ENCODE peak calls at places on chromosomes 5 and 9, in four cellular contexts. A is WTC11, N is dorsolateral prefrontal cortex, P is psoas muscle. X is an unnamed sample.

GRCh38 chr9:38360880-38361836 is 31.3 kb upstream of the ALDH1B1 start:
- DNase-seq in A (no peak), N (no peak), P (no peak), X (no peak)

GRCh38 chr9:129868571-129869486 is 33.6 kb downstream of the USP20 start:
- DNase-seq in A (no peak), N (no peak), P (peak; percentile 58), X (no peak)

GRCh38 chr9:120855827-120856636 is 13.3 kb upstream of the PSMD5 start:
- DNase-seq in A (no peak), N (no peak), P (no peak), X (no peak)

GRCh38 chr5:81097733-81098132 is 135.4 kb upstream of the CKMT2 start:
- DNase-seq in A (no peak), N (no peak), P (no peak), X (no peak)

GRCh38 chr9:14768561-14769234 is 46.2 kb upstream of the CER1 start:
- DNase-seq in A (peak; percentile 18), N (no peak), P (no peak), X (peak; percentile 34)

GRCh38 chr9:110115868-110116542 is 92.0 kb downstream of the C9orf152 start:
- DNase-seq in A (no peak), N (no peak), P (no peak), X (no peak)

GRCh38 chr5:109239501-109239900 is 170.3 kb downstream of the PJA2 start:
- DNase-seq in A (no peak), N (no peak), P (no peak), X (no peak)

GRCh38 chr9:135376511-135377173 is 102.9 kb upstream of the PPP1R26 start:
- DNase-seq in A (no peak), N (no peak), P (no peak), X (no peak)

GRCh38 chr9:76988941-76989340 is 30.5 kb upstream of the FOXB2 start:
- DNase-seq in A (no peak), N (no peak), P (no peak), X (no peak)

GRCh38 chr5:107808671-107809137 is 138.0 kb upstream of the EFNA5 start:
- DNase-seq in A (peak; percentile 85), N (no peak), P (no peak), X (no peak)

GRCh38 chr5:15885156-15885555 is 294.4 kb downstream of the MARCHF11 start:
- DNase-seq in A (no peak), N (no peak), P (no peak), X (no peak)

GRCh38 chr9:114968710-114969109 is 38.3 kb upstream of the TNFSF8 start:
- DNase-seq in A (no peak), N (no peak), P (no peak), X (no peak)

GRCh38 chr9:36389590-36389989 is 10.5 kb downstream of the RNF38 start:
- DNase-seq in A (no peak), N (no peak), P (no peak), X (no peak)

GRCh38 chr5:103744159-103744558 is 181.6 kb upstream of the NUDT12 start:
- DNase-seq in A (no peak), N (no peak), P (no peak), X (no peak)

GRCh38 chr5:7073666-7074065 is 322.3 kb upstream of the ADCY2 start:
- DNase-seq in A (no peak), N (no peak), P (no peak), X (no peak)

GRCh38 chr9:79581794-79582193 is 10.0 kb downstream of the TLE4 start:
- DNase-seq in A (no peak), N (no peak), P (no peak), X (no peak)

GRCh38 chr9:36357639-36358038 is 42.4 kb downstream of the RNF38 start:
- DNase-seq in A (no peak), N (no peak), P (no peak), X (no peak)

GRCh38 chr5:107736608-107737007 is 65.9 kb upstream of the EFNA5 start:
- DNase-seq in A (no peak), N (no peak), P (no peak), X (no peak)

GRCh38 chr5:181160144-181160754 is 12.9 kb downstream of the OR2V2 start:
- DNase-seq in A (peak; percentile 74), N (peak; percentile 68), P (peak; percentile 81), X (no peak)

GRCh38 chr5:145780961-145781360 is 54.2 kb downstream of the PRELID2 start:
- DNase-seq in A (no peak), N (no peak), P (no peak), X (no peak)

DNA sequence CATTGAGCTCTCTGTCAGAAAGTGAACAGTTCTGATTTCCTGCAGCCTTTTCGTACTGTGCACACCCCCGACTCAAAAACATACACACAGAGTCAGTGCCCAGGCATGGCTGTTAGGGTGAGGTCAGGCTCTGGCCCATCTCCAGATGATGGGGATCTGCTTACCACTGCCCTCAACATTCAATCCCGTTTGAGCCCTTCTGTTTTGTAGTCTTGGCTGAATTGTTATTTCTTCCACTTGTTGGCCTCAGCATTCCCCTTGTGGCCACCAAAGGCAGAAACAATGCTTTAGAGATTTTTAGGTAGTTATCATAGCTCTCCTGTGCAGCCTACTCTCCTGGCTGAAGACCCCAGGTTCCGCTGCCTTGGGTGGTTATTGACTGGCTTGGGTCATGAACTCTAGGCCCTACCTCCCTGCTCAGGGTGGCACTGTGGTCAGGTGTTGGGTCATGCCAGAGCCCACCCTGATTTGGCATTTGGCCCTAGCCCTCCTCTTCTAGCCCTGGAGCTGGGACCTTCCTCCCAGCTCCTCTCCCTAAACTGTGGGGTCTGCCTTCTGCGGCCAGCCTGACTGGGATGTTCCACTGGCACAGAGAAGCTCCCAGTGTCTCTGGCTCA is 7.8 kb upstream of the MYOZ3 start:
- DNase-seq in A (no peak), N (no peak), P (no peak), X (no peak)
- TF ChIP-seq CTCF in A (no peak), N (no peak), P (peak; percentile 6), X (no peak)

DNA sequence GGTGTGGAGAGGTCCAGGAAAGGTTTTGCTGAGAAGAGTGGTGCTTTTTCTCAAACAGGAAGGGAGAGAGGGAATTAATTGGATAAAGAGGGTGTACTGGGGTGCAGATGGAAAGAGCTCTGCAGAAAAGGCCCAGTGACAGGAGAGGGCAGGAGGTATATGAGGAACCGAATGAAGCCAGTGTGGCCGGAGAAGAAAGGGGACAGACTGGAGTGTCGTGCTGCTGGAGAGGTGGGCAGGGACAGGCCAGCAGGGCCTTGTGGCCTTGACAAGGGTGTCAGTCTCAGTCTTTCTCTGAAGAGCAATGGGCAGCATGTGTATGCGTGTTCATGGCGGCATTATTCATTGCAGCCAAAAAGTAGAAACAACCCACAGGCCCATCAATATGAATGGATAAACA is 48.1 kb downstream of the ARHGEF37 start:
- DNase-seq in A (no peak), N (no peak), P (no peak), X (no peak)
- TF ChIP-seq CTCF in A (no peak), N (no peak), P (no peak), X (no peak)

GRCh38 chr9:84238652-84239051 is 101.9 kb downstream of the SLC28A3 start:
- DNase-seq in A (peak; percentile 14), N (no peak), P (no peak), X (no peak)
- TF ChIP-seq CTCF in A (peak; percentile 23), N (no peak), P (no peak), X (no peak)

GRCh38 chr9:122159026-122159924 is at the start of the genes MORN5 and NDUFA8:
- DNase-seq in A (peak; percentile 99), N (peak; percentile 93), P (peak; percentile 98), X (peak; percentile 94)

GRCh38 chr9:122162415-122162814 is 2.7 kb downstream of the MORN5 start:
- DNase-seq in A (no peak), N (no peak), P (no peak), X (no peak)

GRCh38 chr9:122159925-122160246 is 178 bp downstream of the MORN5 start:
- DNase-seq in A (no peak), N (no peak), P (no peak), X (no peak)

DNA sequence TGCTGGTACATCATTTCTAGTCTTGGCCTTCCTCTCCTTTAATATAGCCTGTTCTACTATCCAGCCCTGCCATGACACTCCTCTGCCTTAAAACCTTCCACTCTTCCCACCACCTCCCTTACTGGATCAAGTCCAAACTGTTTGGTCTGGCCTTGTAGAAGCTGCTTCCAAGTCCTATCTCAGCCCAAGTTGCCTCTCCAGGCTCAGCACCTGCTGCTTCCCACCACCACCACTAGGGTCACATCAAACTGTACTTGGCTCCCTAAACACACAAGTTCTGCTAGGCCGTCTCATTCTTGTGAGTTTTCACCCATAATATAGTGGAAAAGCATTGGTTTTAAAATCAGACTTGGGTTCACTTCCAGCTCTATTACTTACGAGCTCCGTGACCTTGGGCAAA is 1.4 kb downstream of the NDUFA8 start:
- DNase-seq in A (peak; percentile 53), N (no peak), P (no peak), X (no peak)
- TF ChIP-seq CTCF in A (peak; percentile 35), N (peak; percentile 15), P (peak; percentile 43), X (no peak)

DNA sequence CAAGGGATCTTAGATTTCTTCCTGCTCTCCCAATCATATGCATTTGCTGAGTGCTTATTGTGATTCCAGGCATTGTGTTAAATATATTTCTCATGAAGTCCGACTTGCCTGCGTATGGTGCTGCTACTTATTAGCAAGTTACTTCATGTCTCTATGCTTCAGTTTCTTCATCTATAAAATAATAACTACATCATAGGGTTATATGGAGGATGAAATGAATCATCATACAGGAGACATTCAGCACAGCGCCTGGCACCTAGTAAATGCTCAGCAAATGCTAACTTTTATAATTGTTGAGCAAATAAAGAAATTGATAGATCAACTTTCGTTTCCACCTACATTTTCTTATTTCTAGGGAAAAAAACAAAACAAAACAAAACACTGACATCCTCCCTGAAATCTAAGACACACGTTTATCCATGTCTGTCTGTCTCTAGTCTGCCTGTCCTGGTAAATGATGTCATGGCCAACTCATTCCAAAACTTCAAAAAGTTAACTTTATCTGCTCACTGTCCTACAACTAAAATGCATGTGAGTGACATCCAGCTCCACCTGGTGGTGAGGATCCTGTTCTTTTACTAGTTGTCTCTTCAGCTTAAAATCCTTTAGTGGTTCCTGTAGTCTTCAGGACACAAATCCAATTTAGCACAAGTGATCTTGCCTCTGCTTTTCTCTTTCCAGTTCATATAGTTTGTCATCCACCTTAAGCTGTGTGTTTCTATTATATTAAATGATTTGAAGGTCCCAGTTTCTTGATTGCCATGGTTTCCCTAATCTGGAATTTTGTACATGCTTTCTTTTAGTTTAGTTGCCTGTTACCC is 27.7 kb downstream of the PPP3R2 start:
- DNase-seq in A (peak; percentile 31), N (no peak), P (no peak), X (peak; percentile 28)
- TF ChIP-seq CTCF in A (no peak), N (peak; percentile 26), P (no peak), X (peak; percentile 17)

DNA sequence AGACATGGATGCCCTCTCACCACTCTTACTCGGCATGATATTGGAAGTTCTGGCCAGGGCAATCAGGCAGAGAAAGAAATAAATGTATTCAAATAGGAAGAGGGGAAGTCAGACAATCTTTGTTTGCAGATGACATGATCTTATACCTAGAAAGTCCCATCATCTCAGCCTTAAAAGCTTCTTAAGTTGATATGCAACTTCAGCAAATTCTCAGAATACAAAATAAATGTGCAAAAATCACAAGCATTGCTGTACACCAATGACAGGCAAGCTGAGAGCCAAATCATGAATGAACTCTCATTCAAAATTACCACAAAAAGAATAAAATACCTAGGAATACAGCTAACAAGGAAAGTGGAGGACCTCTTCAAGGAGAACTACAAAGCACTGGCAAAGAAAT is 2190.4 kb downstream of the MAT2B start:
- DNase-seq in A (no peak), N (no peak), P (no peak), X (no peak)
- TF ChIP-seq CTCF in A (no peak), N (no peak), P (no peak), X (no peak)

GRCh38 chr5:172646716-172647285 is 5.7 kb downstream of the NEURL1B start:
- DNase-seq in A (peak; percentile 62), N (no peak), P (no peak), X (no peak)
- TF ChIP-seq CTCF in A (peak; percentile 24), N (no peak), P (peak; percentile 24), X (no peak)

X was measured in Calu3.